ENCODE peak calls at places on chromosome 17, in five cellular contexts. One of them, this sample, is unnamed.

GRCh38 chr17:43913584-43913983 is 6.2 kb upstream of the MPP2 start:
- DNase-seq in colonic mucosa: no peak
- DNase-seq in left lung: no peak
- DNase-seq in GM10248: no peak
- DNase-seq in tibial nerve: no peak
- DNase-seq in this sample: no peak

GRCh38 chr17:1275962-1276736 is 3.3 kb upstream of the TRARG1 start:
- DNase-seq in colonic mucosa: peak
- DNase-seq in left lung: peak
- DNase-seq in GM10248: peak
- DNase-seq in tibial nerve: peak
- DNase-seq in this sample: peak

GRCh38 chr17:14715531-14715930 is 414.6 kb downstream of the HS3ST3B1 start:
- DNase-seq in colonic mucosa: no peak
- DNase-seq in left lung: no peak
- DNase-seq in GM10248: no peak
- DNase-seq in tibial nerve: no peak
- DNase-seq in this sample: no peak

GRCh38 chr17:50909765-50910661 is 43.9 kb upstream of the TOB1 start:
- DNase-seq in colonic mucosa: no peak
- DNase-seq in left lung: no peak
- DNase-seq in GM10248: no peak
- DNase-seq in tibial nerve: no peak
- DNase-seq in this sample: no peak

GRCh38 chr17:82050761-82051641 is 610 bp downstream of the RFNG start:
- DNase-seq in colonic mucosa: no peak
- DNase-seq in left lung: peak
- DNase-seq in GM10248: no peak
- DNase-seq in tibial nerve: no peak
- DNase-seq in this sample: peak

GRCh38 chr17:29443041-29443440 is 52.9 kb downstream of the TAOK1 start:
- DNase-seq in colonic mucosa: no peak
- DNase-seq in left lung: no peak
- DNase-seq in GM10248: no peak
- DNase-seq in tibial nerve: no peak
- DNase-seq in this sample: no peak

GRCh38 chr17:6392609-6393367 is 42.1 kb downstream of the AIPL1 start:
- DNase-seq in colonic mucosa: no peak
- DNase-seq in left lung: no peak
- DNase-seq in GM10248: no peak
- DNase-seq in tibial nerve: no peak
- DNase-seq in this sample: no peak

GRCh38 chr17:266701-267656 is 85.5 kb upstream of the DOC2B start:
- DNase-seq in colonic mucosa: peak
- DNase-seq in left lung: peak
- DNase-seq in GM10248: no peak
- DNase-seq in tibial nerve: no peak
- DNase-seq in this sample: no peak

GRCh38 chr17:58184308-58184985 is 8.1 kb upstream of the EPX start:
- DNase-seq in colonic mucosa: no peak
- DNase-seq in left lung: no peak
- DNase-seq in GM10248: no peak
- DNase-seq in tibial nerve: no peak
- DNase-seq in this sample: no peak

GRCh38 chr17:47135235-47135634 is 53.9 kb downstream of the CDC27 start:
- DNase-seq in colonic mucosa: no peak
- DNase-seq in left lung: no peak
- DNase-seq in GM10248: no peak
- DNase-seq in tibial nerve: no peak
- DNase-seq in this sample: no peak
- TF ChIP-seq CTCF in colonic mucosa: no peak
- TF ChIP-seq CTCF in left lung: no peak
- TF ChIP-seq CTCF in GM10248: no peak
- TF ChIP-seq CTCF in tibial nerve: no peak
- TF ChIP-seq CTCF in this sample: no peak

DNA sequence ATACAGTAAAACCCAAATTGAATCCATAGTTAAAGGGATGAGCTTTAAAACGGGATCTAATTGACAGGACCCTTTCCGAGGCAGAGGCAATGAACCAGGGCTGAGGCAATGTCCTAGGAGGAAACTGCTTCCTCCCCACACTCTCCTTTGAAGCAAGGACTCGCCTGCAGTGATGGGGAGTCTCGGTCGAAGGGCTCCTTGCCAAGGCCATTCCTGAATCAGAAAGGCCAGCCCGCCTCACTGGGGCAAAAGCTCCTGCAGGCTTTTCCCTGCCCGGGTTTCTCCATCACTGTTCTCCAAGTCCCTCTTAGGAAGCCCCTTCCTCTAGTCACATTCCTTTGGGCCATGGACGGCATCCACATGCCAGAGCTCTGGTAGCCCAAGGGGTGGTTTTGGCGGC is 132.0 kb downstream of the RBFOX3 start:
- DNase-seq in colonic mucosa: no peak
- DNase-seq in left lung: peak
- DNase-seq in GM10248: no peak
- DNase-seq in tibial nerve: no peak
- DNase-seq in this sample: no peak
- TF ChIP-seq CTCF in colonic mucosa: no peak
- TF ChIP-seq CTCF in left lung: no peak
- TF ChIP-seq CTCF in GM10248: no peak
- TF ChIP-seq CTCF in tibial nerve: no peak
- TF ChIP-seq CTCF in this sample: no peak

DNA sequence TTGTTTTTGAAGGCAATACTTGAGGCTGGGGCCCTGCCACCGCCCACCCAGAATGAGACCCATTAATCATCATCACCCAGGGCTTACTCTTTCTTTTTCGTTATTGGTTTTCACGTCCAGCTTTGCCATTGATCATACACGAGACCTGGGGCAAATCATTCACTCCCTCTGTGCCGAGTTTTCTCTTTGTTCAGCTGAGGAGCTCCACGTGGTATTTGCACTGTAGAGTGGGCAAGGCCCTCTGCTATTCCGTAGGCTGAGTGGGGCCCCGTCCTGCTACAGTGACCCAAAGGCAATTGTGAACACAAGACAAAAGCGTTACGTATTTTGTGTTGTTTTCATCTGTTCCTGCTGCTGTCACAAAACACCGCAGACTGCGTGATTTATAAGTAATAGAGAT is 23.6 kb upstream of the CBX2 start:
- DNase-seq in colonic mucosa: no peak
- DNase-seq in left lung: peak
- DNase-seq in GM10248: no peak
- DNase-seq in tibial nerve: no peak
- DNase-seq in this sample: no peak
- TF ChIP-seq CTCF in colonic mucosa: no peak
- TF ChIP-seq CTCF in left lung: no peak
- TF ChIP-seq CTCF in GM10248: no peak
- TF ChIP-seq CTCF in tibial nerve: no peak
- TF ChIP-seq CTCF in this sample: no peak

GRCh38 chr17:74962622-74963394 is 9.8 kb downstream of the HID1 start:
- DNase-seq in colonic mucosa: no peak
- DNase-seq in left lung: no peak
- DNase-seq in GM10248: no peak
- DNase-seq in tibial nerve: no peak
- DNase-seq in this sample: no peak

GRCh38 chr17:74957935-74958549 is 14.5 kb downstream of the HID1 start:
- DNase-seq in colonic mucosa: peak
- DNase-seq in left lung: peak
- DNase-seq in GM10248: peak
- DNase-seq in tibial nerve: peak
- DNase-seq in this sample: peak

GRCh38 chr17:74959826-74960738 is 12.5 kb downstream of the HID1 start:
- DNase-seq in colonic mucosa: no peak
- DNase-seq in left lung: peak
- DNase-seq in GM10248: no peak
- DNase-seq in tibial nerve: no peak
- DNase-seq in this sample: no peak

GRCh38 chr17:74961657-74962360 is 10.8 kb downstream of the HID1 start:
- DNase-seq in colonic mucosa: peak
- DNase-seq in left lung: peak
- DNase-seq in GM10248: peak
- DNase-seq in tibial nerve: peak
- DNase-seq in this sample: peak

DNA sequence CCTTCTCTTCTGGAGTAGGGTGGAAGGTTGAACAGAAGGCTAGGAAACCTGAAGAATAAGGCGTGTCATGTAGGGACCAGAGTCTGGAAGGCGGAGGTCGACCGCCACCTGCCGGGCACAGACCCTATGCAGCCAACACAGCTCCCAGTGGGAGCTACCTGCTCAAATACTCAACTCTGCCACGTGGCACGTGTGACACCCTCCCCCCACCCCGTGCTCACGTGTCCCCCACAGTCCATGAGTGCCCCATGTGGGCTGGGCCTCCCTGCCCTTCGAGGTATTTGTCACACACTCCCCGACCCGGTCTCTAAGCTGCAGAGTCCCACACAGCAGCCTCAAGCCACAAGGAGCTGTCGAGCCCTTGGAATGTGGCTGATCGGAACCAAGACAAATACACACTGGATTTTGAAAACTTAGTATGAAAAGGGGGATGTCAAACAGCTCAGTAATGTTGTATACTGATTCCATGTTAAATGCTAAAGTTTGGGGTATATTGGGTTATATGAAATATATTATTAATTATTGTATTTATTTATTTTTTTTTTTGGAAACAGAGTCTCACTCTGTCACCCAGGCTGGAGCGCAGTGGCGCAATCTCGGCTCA is 11.7 kb downstream of the HID1 start:
- DNase-seq in colonic mucosa: peak
- DNase-seq in left lung: peak
- DNase-seq in GM10248: peak
- DNase-seq in tibial nerve: no peak
- DNase-seq in this sample: peak
- TF ChIP-seq CTCF in colonic mucosa: no peak
- TF ChIP-seq CTCF in left lung: peak
- TF ChIP-seq CTCF in GM10248: peak
- TF ChIP-seq CTCF in tibial nerve: no peak
- TF ChIP-seq CTCF in this sample: peak

GRCh38 chr17:68567035-68567434 is 34.1 kb downstream of the FAM20A start:
- DNase-seq in colonic mucosa: no peak
- DNase-seq in left lung: no peak
- DNase-seq in GM10248: no peak
- DNase-seq in tibial nerve: no peak
- DNase-seq in this sample: no peak

GRCh38 chr17:68566145-68566738 is 34.9 kb downstream of the FAM20A start:
- DNase-seq in colonic mucosa: no peak
- DNase-seq in left lung: no peak
- DNase-seq in GM10248: no peak
- DNase-seq in tibial nerve: no peak
- DNase-seq in this sample: no peak

GRCh38 chr17:68565656-68566055 is 35.5 kb downstream of the FAM20A start:
- DNase-seq in colonic mucosa: no peak
- DNase-seq in left lung: no peak
- DNase-seq in GM10248: no peak
- DNase-seq in tibial nerve: no peak
- DNase-seq in this sample: no peak

GRCh38 chr17:68568581-68568980 is 32.6 kb downstream of the FAM20A start:
- DNase-seq in colonic mucosa: no peak
- DNase-seq in left lung: no peak
- DNase-seq in GM10248: no peak
- DNase-seq in tibial nerve: no peak
- DNase-seq in this sample: no peak

DNA sequence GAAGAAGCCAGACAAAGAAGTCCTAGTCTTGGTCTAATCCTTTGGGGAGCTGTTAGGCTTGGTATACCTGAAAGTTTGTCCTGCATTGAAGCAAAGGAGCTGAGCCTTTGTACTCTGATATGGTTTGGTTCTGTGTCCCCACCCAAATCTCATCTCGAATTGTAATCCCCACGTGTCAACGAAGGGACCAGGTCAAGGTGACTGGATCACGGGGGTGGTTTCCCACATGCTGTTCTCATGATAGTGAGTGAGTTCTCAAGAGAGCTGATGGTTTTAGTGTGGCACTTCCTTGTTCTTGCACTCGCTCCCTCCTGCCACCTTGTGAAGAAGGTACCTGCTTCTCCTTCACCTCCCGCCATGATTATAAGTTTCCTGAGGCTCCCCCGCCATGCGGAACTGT is 33.6 kb downstream of the FAM20A start:
- DNase-seq in colonic mucosa: no peak
- DNase-seq in left lung: no peak
- DNase-seq in GM10248: no peak
- DNase-seq in tibial nerve: no peak
- DNase-seq in this sample: no peak
- TF ChIP-seq CTCF in colonic mucosa: no peak
- TF ChIP-seq CTCF in left lung: no peak
- TF ChIP-seq CTCF in GM10248: no peak
- TF ChIP-seq CTCF in tibial nerve: no peak
- TF ChIP-seq CTCF in this sample: no peak

DNA sequence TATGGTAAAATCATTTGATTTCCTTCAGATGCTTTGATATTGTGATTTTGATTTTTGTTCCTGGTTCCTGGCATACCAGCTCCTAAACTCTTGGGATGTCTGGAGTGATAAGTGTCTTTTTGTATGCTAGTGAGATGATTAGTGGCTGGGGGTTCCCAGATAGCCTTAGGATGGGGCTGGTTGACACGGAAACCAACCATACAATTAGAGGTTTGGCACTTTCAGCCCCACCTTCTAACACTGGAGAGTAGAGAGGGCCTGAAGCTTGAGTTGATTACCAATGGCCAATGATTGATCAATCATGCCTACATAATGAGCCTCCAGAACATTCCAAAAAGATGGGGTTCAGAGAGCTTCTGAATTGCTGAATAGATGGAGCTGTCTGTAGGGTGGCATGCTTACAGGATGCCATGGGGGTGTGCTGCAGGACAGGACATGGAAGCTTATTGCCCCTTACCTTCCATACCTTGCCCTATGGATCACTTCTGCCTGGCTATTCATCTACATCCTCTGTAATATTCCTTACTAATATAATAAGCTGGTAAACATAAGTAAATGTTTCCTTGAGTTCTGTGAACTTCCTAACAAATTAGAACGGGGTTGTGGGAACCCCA is 22.8 kb downstream of the RNF112 start:
- DNase-seq in colonic mucosa: no peak
- DNase-seq in left lung: no peak
- DNase-seq in GM10248: no peak
- DNase-seq in tibial nerve: no peak
- DNase-seq in this sample: no peak
- TF ChIP-seq CTCF in colonic mucosa: no peak
- TF ChIP-seq CTCF in left lung: no peak
- TF ChIP-seq CTCF in GM10248: no peak
- TF ChIP-seq CTCF in tibial nerve: no peak
- TF ChIP-seq CTCF in this sample: no peak

GRCh38 chr17:45149669-45150603 is 1.7 kb downstream of the HEXIM1 start:
- DNase-seq in colonic mucosa: peak
- DNase-seq in left lung: peak
- DNase-seq in GM10248: no peak
- DNase-seq in tibial nerve: peak
- DNase-seq in this sample: no peak
- TF ChIP-seq CTCF in colonic mucosa: no peak
- TF ChIP-seq CTCF in left lung: no peak
- TF ChIP-seq CTCF in GM10248: no peak
- TF ChIP-seq CTCF in tibial nerve: no peak
- TF ChIP-seq CTCF in this sample: no peak